ENCODE peak calls at places on chromosomes 7 and 10, in six cellular contexts. C is left lung; P is tibial nerve; T is fibroblast of lung; V is CD4-positive, alpha-beta T cell; I is kidney epithelial cell. N is an unnamed sample.

GRCh38 chr10:34305189-34305588 is 509.9 kb downstream of the PARD3 start:
- DNase-seq in C (peak), P (no peak), T (no peak), V (no peak), I (no peak), N (no peak)

GRCh38 chr10:12703813-12704212 is 297.7 kb downstream of the CCDC3 start:
- DNase-seq in C (no peak), P (no peak), T (peak), V (no peak), I (peak), N (peak)

GRCh38 chr7:79199961-79200360 is 253.5 kb downstream of the MAGI2 start:
- DNase-seq in C (no peak), P (no peak), T (peak), V (no peak), I (no peak), N (peak)

GRCh38 chr10:69377936-69378335 is 38.8 kb downstream of the TACR2 start:
- DNase-seq in C (no peak), P (no peak), T (peak), V (no peak), I (no peak), N (no peak)

GRCh38 chr10:47058961-47059391 is 147.7 kb downstream of the PTPN20 start:
- DNase-seq in C (no peak), P (no peak), T (no peak), V (no peak), I (no peak), N (peak)

GRCh38 chr10:98041352-98042043 is 11.1 kb upstream of the CRTAC1 start:
- DNase-seq in C (no peak), P (peak), T (peak), V (peak), I (peak), N (peak)

GRCh38 chr10:8404721-8405120 is 350.2 kb downstream of the GATA3 start:
- DNase-seq in C (no peak), P (no peak), T (no peak), V (peak), I (no peak), N (no peak)

GRCh38 chr7:147547252-147547897 is 1043.2 kb upstream of the C7orf33 start:
- DNase-seq in C (no peak), P (no peak), T (peak), V (no peak), I (no peak), N (no peak)

GRCh38 chr7:108181073-108181985 is 51.2 kb upstream of the LAMB4 start:
- DNase-seq in C (no peak), P (no peak), T (peak), V (no peak), I (no peak), N (peak)

GRCh38 chr10:48727866-48728265 is 43.2 kb downstream of the WDFY4 start:
- DNase-seq in C (no peak), P (no peak), T (no peak), V (no peak), I (no peak), N (no peak)

GRCh38 chr7:55130079-55130476 is 111.3 kb downstream of the EGFR start:
- DNase-seq in C (no peak), P (no peak), T (peak), V (no peak), I (peak), N (peak)

GRCh38 chr7:144526912-144527610 is 123.6 kb upstream of the NOBOX start:
- DNase-seq in C (peak), P (no peak), T (no peak), V (no peak), I (no peak), N (no peak)

GRCh38 chr7:5607958-5608656 is 173.4 kb downstream of the RNF216 start:
- DNase-seq in C (no peak), P (no peak), T (no peak), V (no peak), I (no peak), N (no peak)

GRCh38 chr7:138460649-138461607 is 869 bp downstream of the TRIM24 start:
- DNase-seq in C (peak), P (no peak), T (peak), V (peak), I (no peak), N (peak)

GRCh38 chr10:3165196-3165595 is 7.4 kb downstream of the PITRM1 start:
- DNase-seq in C (no peak), P (no peak), T (no peak), V (no peak), I (no peak), N (no peak)

GRCh38 chr7:815284-816216 is 16.7 kb upstream of the SUN1 start:
- DNase-seq in C (no peak), P (no peak), T (no peak), V (peak), I (no peak), N (no peak)

GRCh38 chr10:43043342-43043772 is 33.5 kb upstream of the RET start:
- DNase-seq in C (no peak), P (no peak), T (no peak), V (no peak), I (no peak), N (no peak)

GRCh38 chr10:117455346-117455745 is 80.1 kb upstream of the PDZD8 start:
- DNase-seq in C (no peak), P (no peak), T (no peak), V (no peak), I (no peak), N (no peak)

GRCh38 chr10:94490789-94491039 is 54.9 kb upstream of the HELLS start:
- DNase-seq in C (no peak), P (no peak), T (no peak), V (no peak), I (no peak), N (no peak)

GRCh38 chr7:2758673-2759603 is 70.9 kb downstream of the AMZ1 start:
- DNase-seq in C (no peak), P (no peak), T (no peak), V (no peak), I (no peak), N (no peak)

GRCh38 chr7:2759736-2760097 is 71.7 kb downstream of the AMZ1 start:
- DNase-seq in C (no peak), P (no peak), T (no peak), V (no peak), I (no peak), N (no peak)

GRCh38 chr7:2761131-2761624 is 73.2 kb downstream of the AMZ1 start:
- DNase-seq in C (peak), P (no peak), T (no peak), V (no peak), I (no peak), N (no peak)

GRCh38 chr7:2761801-2762497 is 73.9 kb downstream of the AMZ1 start:
- DNase-seq in C (no peak), P (no peak), T (no peak), V (no peak), I (no peak), N (no peak)

GRCh38 chr7:2760098-2760889 is 72.3 kb downstream of the AMZ1 start:
- DNase-seq in C (peak), P (no peak), T (peak), V (no peak), I (no peak), N (no peak)
- TF ChIP-seq CTCF in C (no peak), P (peak), T (peak), V (no peak), I (peak), N (peak)

DNA sequence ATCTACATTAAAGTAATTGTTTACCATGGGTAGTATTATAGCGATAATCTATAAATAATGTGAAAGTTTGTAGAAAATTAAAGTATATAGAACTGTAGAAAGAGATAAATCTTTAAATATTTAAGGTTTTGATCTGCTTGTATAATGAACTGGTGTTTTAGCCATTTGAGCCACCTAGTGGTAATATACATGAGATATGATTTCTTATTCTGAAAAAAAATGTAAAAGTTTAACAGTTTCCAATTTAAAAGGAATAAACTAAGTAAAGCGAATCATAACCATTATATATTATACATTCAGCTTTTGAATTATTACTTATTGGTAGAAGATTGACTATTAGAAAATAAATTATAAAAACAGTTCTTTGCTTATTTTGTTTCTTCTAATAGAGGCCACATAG is 91.2 kb downstream of the OTUD1 start:
- DNase-seq in C (no peak), P (no peak), T (peak), V (no peak), I (no peak), N (no peak)
- TF ChIP-seq CTCF in C (peak), P (no peak), T (no peak), V (peak), I (peak), N (peak)

GRCh38 chr10:46037107-46037900 is 6.9 kb upstream of the NCOA4 start:
- DNase-seq in C (no peak), P (no peak), T (no peak), V (no peak), I (no peak), N (no peak)

GRCh38 chr10:46040004-46040403 is 6.1 kb downstream of the MSMB start:
- DNase-seq in C (no peak), P (no peak), T (no peak), V (no peak), I (no peak), N (no peak)

GRCh38 chr10:46033602-46034011 is 3.2 kb upstream of the NCOA4 start:
- DNase-seq in C (no peak), P (no peak), T (peak), V (no peak), I (peak), N (peak)

GRCh38 chr10:46031648-46032532 is 1.5 kb upstream of the NCOA4 start:
- DNase-seq in C (no peak), P (no peak), T (no peak), V (no peak), I (no peak), N (no peak)

DNA sequence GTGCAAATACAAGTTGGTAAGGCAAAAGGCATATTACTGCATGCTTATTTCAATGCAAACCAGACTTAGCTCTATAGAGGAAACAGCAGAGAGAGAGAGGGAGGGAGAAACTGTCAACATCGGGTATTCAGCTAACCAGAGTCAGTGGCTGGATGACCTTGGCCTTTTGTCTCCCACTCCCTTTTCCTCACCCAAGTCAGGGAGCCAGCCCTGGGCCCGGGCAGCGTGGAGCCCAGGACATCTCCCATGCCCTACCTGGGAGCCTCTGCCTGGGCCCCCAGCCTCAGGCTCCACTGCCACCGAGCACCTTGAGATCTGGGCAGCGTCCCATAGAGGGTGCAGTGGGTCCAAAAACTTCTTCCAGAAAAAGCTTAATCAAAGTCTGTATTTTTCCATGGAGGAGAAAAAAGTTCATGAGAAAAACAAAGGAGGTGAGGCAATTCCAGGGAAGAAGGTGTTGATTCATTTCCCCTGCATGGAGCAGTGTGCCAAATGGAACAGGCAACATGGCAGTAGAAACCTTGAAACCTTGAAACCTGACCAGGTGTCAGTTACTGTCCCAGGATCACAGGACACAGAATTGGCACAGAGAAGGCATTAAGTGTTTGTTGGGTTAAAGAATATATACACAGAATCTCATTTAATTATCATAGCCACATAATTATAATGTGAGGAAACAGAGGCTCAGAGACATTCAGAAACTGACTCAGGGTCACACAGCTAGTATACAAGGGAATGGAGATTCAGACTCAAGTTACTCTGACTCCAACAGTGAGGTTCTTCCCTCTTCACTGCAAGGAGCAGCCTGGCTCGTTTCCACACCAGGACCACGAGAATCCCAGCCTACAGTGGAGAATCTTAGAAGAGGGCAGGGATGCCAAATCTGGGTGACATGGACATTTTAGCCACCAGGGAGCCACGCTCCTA is 5.8 kb upstream of the NCOA4 start:
- DNase-seq in C (no peak), P (no peak), T (no peak), V (no peak), I (no peak), N (no peak)
- TF ChIP-seq CTCF in C (no peak), P (no peak), T (no peak), V (no peak), I (no peak), N (peak)

DNA sequence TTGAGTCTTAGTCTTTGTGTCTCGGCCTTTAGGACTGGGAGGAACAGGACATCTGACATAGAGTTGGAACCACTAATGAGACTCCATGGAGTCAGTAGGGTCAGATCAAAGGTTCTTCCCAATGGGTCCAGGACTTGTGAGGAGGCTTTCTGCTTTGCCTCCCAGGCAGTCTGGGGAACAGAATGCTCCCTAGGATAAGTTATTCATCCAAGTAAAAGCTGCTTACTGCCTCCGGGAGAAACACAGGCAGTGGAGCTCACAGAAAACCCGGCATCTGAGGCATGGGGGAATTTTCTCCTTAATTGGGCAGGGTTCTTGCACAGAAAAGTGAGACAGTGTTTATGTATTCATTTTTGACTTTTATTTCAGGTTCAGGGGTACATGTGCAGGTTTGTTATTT is 216.4 kb downstream of the SEC23IP start:
- DNase-seq in C (no peak), P (no peak), T (no peak), V (no peak), I (no peak), N (no peak)
- TF ChIP-seq CTCF in C (no peak), P (no peak), T (no peak), V (no peak), I (no peak), N (no peak)

GRCh38 chr10:28733245-28733644 is 55.9 kb downstream of the BAMBI start:
- DNase-seq in C (no peak), P (no peak), T (no peak), V (no peak), I (no peak), N (no peak)

GRCh38 chr10:28734940-28735759 is 57.8 kb downstream of the BAMBI start:
- DNase-seq in C (no peak), P (no peak), T (peak), V (no peak), I (peak), N (peak)

GRCh38 chr10:28737096-28737495 is 59.8 kb downstream of the BAMBI start:
- DNase-seq in C (no peak), P (no peak), T (no peak), V (no peak), I (no peak), N (no peak)

GRCh38 chr10:28733647-28734046 is 56.3 kb downstream of the BAMBI start:
- DNase-seq in C (no peak), P (no peak), T (no peak), V (no peak), I (no peak), N (no peak)

GRCh38 chr10:28738200-28738599 is 60.9 kb downstream of the BAMBI start:
- DNase-seq in C (no peak), P (no peak), T (no peak), V (no peak), I (no peak), N (no peak)
- TF ChIP-seq CTCF in C (no peak), P (no peak), T (no peak), V (no peak), I (peak), N (peak)

GRCh38 chr7:41695661-41696322 is 7.1 kb downstream of the INHBA start:
- DNase-seq in C (no peak), P (no peak), T (peak), V (no peak), I (no peak), N (no peak)

GRCh38 chr7:41696323-41696916 is 6.5 kb downstream of the INHBA start:
- DNase-seq in C (peak), P (peak), T (peak), V (no peak), I (peak), N (peak)

GRCh38 chr7:41691286-41691966 is 11.5 kb downstream of the INHBA start:
- DNase-seq in C (no peak), P (no peak), T (no peak), V (no peak), I (no peak), N (no peak)

GRCh38 chr7:41694490-41694889 is 8.4 kb downstream of the INHBA start:
- DNase-seq in C (no peak), P (no peak), T (no peak), V (no peak), I (no peak), N (no peak)

DNA sequence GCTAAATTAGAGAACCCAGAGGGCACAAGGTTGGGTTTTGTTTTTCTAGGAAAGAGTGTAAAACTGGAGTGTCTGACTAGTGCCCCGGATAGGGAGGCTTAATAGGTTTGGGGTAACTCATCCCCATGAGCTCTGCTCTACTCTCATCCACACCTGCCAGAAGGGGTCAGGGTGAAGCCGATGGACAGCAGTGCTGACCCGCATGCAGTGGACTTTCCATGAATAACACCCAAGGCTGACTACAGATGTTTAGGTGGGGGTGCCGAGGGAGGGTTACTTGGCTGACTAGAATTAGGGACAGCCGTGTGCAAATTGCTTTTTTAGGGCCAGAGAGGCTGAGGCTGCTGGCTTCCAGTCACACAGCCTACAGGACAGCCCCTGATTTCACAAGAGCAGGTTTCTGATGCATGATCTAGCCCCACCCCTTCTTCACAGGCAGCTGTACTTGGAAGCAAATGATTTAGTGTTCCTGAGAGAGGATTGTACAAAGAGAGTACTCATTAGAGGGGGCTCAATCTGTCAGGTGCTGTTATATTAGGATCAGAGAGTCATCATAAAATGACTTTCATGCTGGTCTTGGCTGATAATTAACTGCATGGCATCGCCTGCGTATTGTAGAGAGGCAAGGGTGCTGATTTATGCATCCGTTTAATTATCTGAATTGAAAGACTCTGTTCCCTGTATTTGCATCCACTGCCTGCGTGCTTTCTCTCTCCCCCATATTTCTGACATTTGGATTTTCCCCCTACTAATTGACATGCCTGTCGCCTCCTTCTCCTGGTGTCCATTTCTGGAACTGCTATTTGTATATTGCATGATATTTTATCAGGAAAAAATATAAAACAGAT is 9.5 kb downstream of the INHBA start:
- DNase-seq in C (no peak), P (no peak), T (peak), V (no peak), I (no peak), N (no peak)
- TF ChIP-seq CTCF in C (no peak), P (peak), T (peak), V (no peak), I (peak), N (peak)

DNA sequence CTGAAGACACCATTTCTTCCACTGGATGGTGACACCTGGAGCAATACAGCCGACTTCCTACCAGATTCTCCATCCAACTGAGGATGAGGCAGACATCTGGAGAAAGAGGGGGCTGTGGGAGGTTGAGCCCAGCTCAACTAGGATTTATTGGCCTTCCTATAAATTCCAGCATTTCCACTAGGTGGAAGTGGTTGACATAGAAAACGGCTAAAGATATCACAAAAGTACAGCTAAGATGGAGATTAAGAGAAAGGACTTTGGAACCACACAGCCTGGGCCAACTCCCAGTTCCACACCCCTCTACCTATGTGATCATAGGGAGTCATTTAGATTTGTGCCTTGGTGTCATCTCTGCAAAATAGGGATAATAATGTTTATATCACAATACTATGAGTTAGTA is 61.3 kb upstream of the CAV2 start:
- DNase-seq in C (no peak), P (no peak), T (peak), V (no peak), I (no peak), N (peak)
- TF ChIP-seq CTCF in C (no peak), P (no peak), T (no peak), V (no peak), I (peak), N (peak)